ENCODE peak calls at places on chromosome 3, in five cellular contexts. L, H, Z, U and T are unnamed samples.
A peak's percentile ranks its signal among the peaks of the same experiment; 100 is the strongest.

GRCh38 chr3:64921666-64922065 is 233.9 kb upstream of the ADAMTS9 start:
- DNase-seq in H (no peak), U (no peak), Z (no peak), L (no peak), T (no peak)

GRCh38 chr3:51637941-51638471 is 33.0 kb upstream of the TEX264 start:
- DNase-seq in H (peak; percentile 49), Z (no peak), L (peak; percentile 72), U (peak; percentile 68), T (no peak)

GRCh38 chr3:189625071-189625470 is 6.1 kb upstream of the TP63 start:
- DNase-seq in U (no peak), Z (no peak), H (no peak), L (no peak), T (no peak)

GRCh38 chr3:24161841-24162240 is 216.8 kb downstream of the NR1D2 start:
- DNase-seq in Z (no peak), L (no peak), H (no peak), U (no peak), T (no peak)

GRCh38 chr3:188196232-188196990 is 42.5 kb downstream of the LPP start:
- DNase-seq in L (no peak), U (no peak), Z (no peak), H (no peak), T (no peak)

GRCh38 chr3:99747915-99748314 is 69.7 kb upstream of the CMSS1 start:
- DNase-seq in Z (no peak), H (peak; percentile 83), L (peak; percentile 24), U (no peak), T (peak; percentile 90)

GRCh38 chr3:117903226-117903625 is 1131.4 kb downstream of the IGSF11 start:
- DNase-seq in Z (no peak), H (no peak), U (no peak), L (peak; percentile 4), T (no peak)

GRCh38 chr3:11764931-11765363 is 81.7 kb downstream of the TAMM41 start:
- DNase-seq in H (no peak), U (no peak), Z (no peak), L (peak; percentile 65), T (no peak)

GRCh38 chr3:38247366-38248035 is 18.1 kb upstream of the SLC22A13 start:
- DNase-seq in Z (no peak), H (peak; percentile 10), L (peak; percentile 80), U (no peak), T (no peak)

DNA sequence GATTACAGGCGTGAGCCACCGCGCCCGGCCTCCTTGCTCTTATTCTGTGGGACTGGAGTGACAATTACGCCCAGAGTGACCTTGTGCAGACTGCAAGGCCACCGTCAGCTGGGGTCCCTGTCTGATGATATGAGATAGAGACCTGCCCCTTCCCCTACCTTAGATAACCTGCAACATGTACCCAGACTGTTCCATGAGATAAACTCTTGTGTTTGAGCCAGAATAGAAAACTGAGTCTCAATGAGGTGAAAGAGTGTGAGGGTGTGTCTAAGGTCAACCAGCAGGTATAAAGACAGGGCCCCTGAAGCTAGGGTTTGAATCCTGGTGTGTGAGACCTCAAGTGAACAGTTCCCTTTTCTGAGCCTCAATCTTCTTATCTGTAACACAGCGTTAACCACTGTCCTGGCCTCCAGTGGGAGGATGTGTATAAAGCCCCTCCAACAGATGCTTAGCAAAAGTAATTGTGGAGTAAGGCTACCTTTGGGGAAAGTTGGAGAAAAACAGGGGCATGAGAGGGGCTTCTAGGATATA is 6.0 kb downstream of the TADA3 start:
- DNase-seq in L (no peak), Z (no peak), H (no peak), U (no peak), T (no peak)
- H3K27ac ChIP-seq in L (no peak overlapping the region), Z (no peak overlapping the region), H (no peak overlapping the region), U (no peak overlapping the region), T (no peak overlapping the region)

GRCh38 chr3:174191895-174192294 is 667.2 kb upstream of the NAALADL2 start:
- DNase-seq in L (no peak), U (no peak), Z (no peak), H (no peak), T (no peak)

GRCh38 chr3:174191380-174191779 is 667.8 kb upstream of the NAALADL2 start:
- DNase-seq in U (no peak), Z (no peak), H (no peak), L (no peak), T (no peak)

GRCh38 chr3:174186339-174186984 is 672.7 kb upstream of the NAALADL2 start:
- DNase-seq in H (no peak), Z (no peak), U (no peak), L (no peak), T (no peak)
- H3K4me3 ChIP-seq in H (no peak overlapping the region), Z (no peak overlapping the region), U (no peak overlapping the region), L (no peak overlapping the region), T (no peak overlapping the region)

DNA sequence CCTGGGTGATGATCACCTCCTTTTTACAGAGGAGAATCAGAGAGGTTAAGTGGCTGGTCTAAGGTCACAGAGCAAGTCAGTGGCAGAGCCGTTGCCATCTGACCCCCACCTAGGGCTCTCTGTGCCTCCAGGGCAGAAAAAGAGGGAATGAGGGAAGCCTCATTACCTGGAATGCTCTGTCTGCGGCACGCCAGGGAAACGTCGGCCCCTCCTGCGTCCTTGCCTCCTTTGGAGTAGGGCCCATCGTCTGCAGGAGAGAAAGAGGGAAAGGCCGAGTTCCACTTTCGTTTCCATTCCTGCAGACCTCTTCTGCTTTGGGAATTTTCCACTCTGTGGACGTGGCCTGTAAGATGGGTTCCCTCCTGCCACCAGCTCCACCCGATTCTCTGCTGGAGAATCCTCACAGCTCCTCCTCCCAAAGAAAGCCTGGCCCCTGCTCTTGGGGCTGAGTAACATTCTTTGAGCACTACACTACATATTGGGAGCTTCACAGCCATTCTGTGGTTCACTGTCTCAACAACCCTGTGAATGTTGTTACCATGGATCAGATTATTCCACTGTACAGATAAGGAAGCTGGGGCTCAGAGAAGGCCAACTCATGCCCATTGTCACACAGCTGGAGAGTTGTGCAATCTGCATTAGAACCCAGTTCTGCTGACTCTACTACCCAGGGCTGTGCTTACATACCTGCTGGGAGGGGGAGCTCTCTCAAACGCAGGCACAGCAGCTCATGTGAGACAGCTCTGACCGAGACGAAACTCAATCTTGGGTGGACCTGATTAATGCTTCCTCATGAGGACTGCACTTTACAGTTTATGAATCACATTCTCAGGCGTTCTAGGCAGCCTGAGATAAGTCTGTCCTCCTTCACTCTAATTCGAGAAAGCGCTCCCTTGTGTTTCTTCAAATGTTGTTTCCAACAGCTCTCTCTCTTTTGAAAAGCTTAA is 14.2 kb downstream of the GRIP2 start:
- DNase-seq in L (peak; percentile 66), Z (no peak), U (no peak), H (no peak), T (no peak)
- H3K27ac ChIP-seq in L (no peak overlapping the region), Z (no peak overlapping the region), U (no peak overlapping the region), H (no peak overlapping the region), T (no peak overlapping the region)

DNA sequence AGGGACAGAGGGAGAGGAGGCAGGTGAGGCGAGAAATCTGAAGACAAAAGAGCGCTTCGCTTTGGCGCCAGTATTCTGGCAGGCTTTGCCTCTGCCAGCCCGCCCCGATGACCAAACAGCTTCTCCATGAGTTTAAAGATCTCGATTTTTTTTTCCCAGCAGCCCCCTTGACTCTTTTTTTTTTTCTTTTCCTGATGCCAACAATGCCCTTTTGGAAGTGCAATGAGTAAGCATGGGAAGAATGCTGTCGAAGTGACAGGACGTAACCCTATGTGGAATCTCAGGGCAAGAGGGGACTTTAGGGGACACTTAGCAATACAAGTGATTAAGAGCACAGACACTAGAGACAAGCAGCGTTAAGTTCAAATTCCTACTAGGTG is 211.7 kb downstream of the FGF12 start:
- DNase-seq in U (no peak), Z (no peak), L (no peak), H (no peak), T (no peak)
- H3K4me3 ChIP-seq in U (peak overlapping the region; percentile 42), Z (no peak overlapping the region), L (no peak overlapping the region), H (no peak overlapping the region), T (no peak overlapping the region)

GRCh38 chr3:48639944-48640606 is 4.8 kb upstream of the SLC26A6 start:
- DNase-seq in Z (no peak), H (no peak), U (no peak), L (no peak), T (no peak)
- H3K27ac ChIP-seq in Z (no peak overlapping the region), H (no peak overlapping the region), U (no peak overlapping the region), L (no peak overlapping the region), T (no peak overlapping the region)

DNA sequence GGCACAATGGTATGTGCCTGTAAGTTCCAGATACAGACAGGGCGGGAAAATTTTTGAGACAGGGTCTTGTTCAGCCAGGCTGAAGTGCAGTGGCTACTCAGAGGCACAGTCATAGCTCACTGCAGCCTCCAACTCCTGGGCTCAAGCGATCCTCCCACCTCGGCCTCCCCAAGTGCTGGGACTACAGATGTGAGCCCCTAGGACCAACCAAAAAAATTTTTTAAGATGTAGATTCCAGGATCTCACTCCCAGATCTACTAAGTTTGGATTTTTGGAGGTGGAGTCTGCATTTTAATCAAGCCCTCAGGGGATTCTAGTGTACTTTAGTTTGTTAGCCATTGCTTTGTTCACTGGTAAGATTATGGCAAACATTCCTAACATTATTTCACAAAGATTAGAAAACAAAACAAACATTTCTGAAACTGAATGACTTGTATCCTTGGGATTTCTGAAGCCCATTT is 2.7 kb downstream of the LIPH start:
- DNase-seq in Z (no peak), L (no peak), H (peak; percentile 50), U (no peak), T (peak; percentile 61)
- H3K4me3 ChIP-seq in Z (no peak overlapping the region), L (no peak overlapping the region), H (no peak overlapping the region), U (peak overlapping the region; percentile 38), T (peak overlapping the region; percentile 44)

DNA sequence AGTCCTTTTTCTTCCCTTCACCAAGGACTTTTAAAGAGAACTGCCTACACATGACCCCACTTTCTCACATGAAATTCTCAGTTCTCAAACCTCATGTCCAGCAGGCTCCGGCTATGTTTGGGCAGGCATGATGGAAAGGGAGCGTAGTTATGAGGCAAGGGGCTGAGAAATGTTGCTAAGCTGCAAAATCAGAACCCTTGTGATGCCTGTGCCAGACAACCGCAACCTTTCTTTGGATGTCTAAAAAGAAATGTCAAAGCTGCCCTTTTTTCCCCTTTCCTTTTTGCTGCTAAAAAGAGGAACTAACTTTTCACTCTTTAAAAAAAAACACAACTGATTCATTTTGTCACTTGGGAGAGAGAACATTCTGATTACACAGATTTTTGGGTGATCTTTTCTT is 19.2 kb downstream of the GNB4 start:
- DNase-seq in L (no peak), U (peak; percentile 41), Z (no peak), H (no peak), T (no peak)
- H3K27ac ChIP-seq in L (no peak overlapping the region), U (peak overlapping the region; percentile 41), Z (no peak overlapping the region), H (no peak overlapping the region), T (no peak overlapping the region)

DNA sequence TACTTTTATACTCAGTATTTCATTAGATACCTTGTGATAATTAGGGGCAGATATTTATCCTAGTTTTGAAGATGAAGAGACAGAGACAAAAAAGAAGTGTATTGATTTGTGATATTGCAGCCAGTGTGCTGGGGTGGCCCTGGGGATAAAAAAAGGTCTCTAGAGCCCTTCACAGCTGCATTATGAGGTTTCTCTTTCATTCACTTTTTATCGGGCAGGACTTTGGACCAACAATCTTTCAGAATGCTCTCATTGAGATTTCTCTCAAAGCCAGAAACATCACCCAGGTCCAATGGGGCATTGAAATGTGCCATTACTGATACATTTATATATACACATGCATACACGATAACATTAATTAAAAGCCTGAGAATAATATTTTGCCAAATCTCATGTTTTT is 20.5 kb upstream of the SELENOT start:
- DNase-seq in U (no peak), L (no peak), H (no peak), Z (no peak), T (no peak)
- H3K4me3 ChIP-seq in U (no peak overlapping the region), L (no peak overlapping the region), H (no peak overlapping the region), Z (no peak overlapping the region), T (no peak overlapping the region)

DNA sequence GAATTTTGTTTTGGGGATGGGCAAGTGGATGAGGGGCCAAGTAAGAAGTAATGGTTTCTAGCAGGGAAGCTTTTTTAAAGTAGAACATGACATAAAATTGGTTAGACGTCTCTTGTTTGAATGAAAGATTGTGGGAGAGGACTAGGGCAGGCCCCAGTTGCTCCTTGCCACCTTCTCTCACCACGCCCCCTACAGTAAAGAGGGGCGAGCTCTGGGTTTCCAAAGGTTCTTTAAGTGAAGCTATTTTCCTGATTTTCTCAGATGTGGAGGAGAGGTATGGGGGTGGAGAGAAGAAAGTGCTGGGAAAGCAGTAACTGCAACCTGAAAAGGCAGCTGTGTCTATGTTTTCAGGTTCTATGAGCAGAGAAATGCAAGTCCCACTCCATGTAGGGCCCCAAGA is 32.6 kb upstream of the SKIL start:
- DNase-seq in L (no peak), H (no peak), U (no peak), Z (no peak), T (no peak)
- H3K27ac ChIP-seq in L (no peak overlapping the region), H (no peak overlapping the region), U (no peak overlapping the region), Z (no peak overlapping the region), T (no peak overlapping the region)